ENCODE peak calls at places on chromosome 22, in six cellular contexts. O is RWPE1, X is kidney, Z is ovary, L is HFFc6, H is lower leg skin. I is an unnamed sample.

GRCh38 chr22:19090586-19091127 is 31.6 kb downstream of the DGCR2 start:
- DNase-seq in L (no peak), X (no peak), H (no peak), Z (no peak), O (no peak), I (no peak)

GRCh38 chr22:39725351-39726035 is 154.9 kb downstream of the CACNA1I start:
- DNase-seq in L (no peak), H (peak; percentile 58), Z (no peak), X (no peak), O (no peak), I (no peak)

GRCh38 chr22:33116846-33117547 is 58.8 kb upstream of the SYN3 start:
- DNase-seq in X (no peak), H (no peak), L (no peak), O (peak; percentile 60), Z (no peak), I (no peak)

GRCh38 chr22:20040801-20041200 is 19.9 kb downstream of the TANGO2 start:
- DNase-seq in O (no peak), H (no peak), X (no peak), L (no peak), Z (no peak), I (no peak)

GRCh38 chr22:31923166-31923565 is 21.2 kb upstream of the YWHAH start:
- DNase-seq in Z (no peak), O (no peak), L (no peak), H (no peak), X (no peak), I (no peak)

GRCh38 chr22:27786253-27786898 is 15.2 kb downstream of the MN1 start:
- DNase-seq in H (no peak), O (no peak), X (no peak), L (no peak), Z (no peak), I (no peak)

GRCh38 chr22:41833369-41834004 is 582 bp downstream of the SREBF2 start:
- DNase-seq in Z (peak; percentile 55), X (peak; percentile 86), O (no peak), H (peak; percentile 91), L (no peak), I (peak; percentile 92)

GRCh38 chr22:38835888-38836301 is 7.9 kb downstream of the NPTXR start:
- DNase-seq in H (no peak), X (no peak), L (peak; percentile 74), Z (no peak), O (no peak), I (no peak)

GRCh38 chr22:39264344-39265116 is 19.7 kb upstream of the PDGFB start:
- DNase-seq in X (no peak), L (no peak), O (no peak), Z (no peak), H (peak; percentile 91), I (no peak)

GRCh38 chr22:44427506-44428470 is 70.2 kb downstream of the RTL6 start:
- DNase-seq in O (no peak), H (peak; percentile 59), X (peak; percentile 10), L (no peak), Z (no peak), I (no peak)

GRCh38 chr22:26479792-26480610 is 3.6 kb downstream of the HPS4 start:
- DNase-seq in Z (no peak), O (no peak), H (no peak), L (no peak), X (no peak), I (no peak)

GRCh38 chr22:23775779-23776375 is 3.2 kb downstream of the MMP11 start:
- DNase-seq in Z (no peak), L (no peak), H (no peak), O (no peak), X (no peak), I (no peak)
- TF ChIP-seq CTCF in Z (no peak), L (peak; percentile 18), H (no peak), O (no peak), X (no peak), I (peak; percentile 35)

DNA sequence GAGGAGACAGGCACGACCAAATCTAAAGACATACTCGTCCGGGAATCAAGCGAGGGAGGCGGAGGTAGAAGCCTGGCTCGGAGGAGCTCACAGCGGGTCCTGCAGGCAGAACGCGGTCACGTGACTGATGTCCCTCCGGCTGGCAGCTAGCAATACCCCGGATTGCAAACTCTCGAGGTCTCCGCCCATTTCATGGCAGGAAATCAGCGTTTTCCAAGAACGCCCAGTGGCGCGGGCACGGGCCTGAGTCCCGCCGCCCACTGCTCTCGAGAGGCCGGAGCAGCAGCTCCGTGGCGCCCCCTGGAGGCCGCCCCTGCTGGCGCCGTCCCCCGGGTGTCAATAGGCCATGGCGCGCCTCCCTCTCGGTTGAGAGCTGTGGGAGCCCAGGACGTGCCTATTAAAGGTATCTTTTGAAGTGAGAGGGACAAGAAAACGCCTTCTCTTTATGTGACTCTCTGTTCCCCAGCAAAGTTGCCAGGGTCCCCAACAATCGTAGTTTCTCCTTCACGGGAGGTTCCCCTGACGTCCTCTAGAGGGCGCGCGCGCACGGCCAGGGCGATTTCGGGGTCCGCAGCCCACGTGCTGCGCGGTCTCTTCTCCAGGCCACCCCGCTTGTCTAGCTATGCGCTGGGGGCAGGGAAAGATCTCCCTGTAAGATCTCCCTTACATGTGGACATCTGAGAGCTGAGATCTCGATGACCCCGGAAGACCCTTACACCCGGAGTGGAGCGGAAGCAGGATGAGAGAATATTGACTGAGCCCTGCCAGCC is 37.3 kb upstream of the RBFOX2 start:
- DNase-seq in H (peak; percentile 97), Z (peak; percentile 92), O (peak; percentile 72), X (peak; percentile 97), L (peak; percentile 95), I (peak; percentile 96)
- TF ChIP-seq CTCF in H (peak; percentile 99), Z (peak; percentile 99), O (peak; percentile 99), X (peak; percentile 72), L (peak; percentile 100), I (peak; percentile 100)

GRCh38 chr22:29524440-29525191 is 28.9 kb downstream of the THOC5 start:
- DNase-seq in Z (peak; percentile 36), O (peak; percentile 12), X (no peak), L (peak; percentile 27), H (no peak), I (peak; percentile 28)
- TF ChIP-seq CTCF in Z (no peak), O (no peak), X (peak; percentile 22), L (peak; percentile 71), H (no peak), I (peak; percentile 73)

GRCh38 chr22:30627480-30627879 is 8.1 kb upstream of the SLC35E4 start:
- DNase-seq in H (no peak), X (no peak), O (no peak), L (no peak), Z (no peak), I (no peak)
- TF ChIP-seq CTCF in H (no peak), X (no peak), O (no peak), L (no peak), Z (no peak), I (no peak)

DNA sequence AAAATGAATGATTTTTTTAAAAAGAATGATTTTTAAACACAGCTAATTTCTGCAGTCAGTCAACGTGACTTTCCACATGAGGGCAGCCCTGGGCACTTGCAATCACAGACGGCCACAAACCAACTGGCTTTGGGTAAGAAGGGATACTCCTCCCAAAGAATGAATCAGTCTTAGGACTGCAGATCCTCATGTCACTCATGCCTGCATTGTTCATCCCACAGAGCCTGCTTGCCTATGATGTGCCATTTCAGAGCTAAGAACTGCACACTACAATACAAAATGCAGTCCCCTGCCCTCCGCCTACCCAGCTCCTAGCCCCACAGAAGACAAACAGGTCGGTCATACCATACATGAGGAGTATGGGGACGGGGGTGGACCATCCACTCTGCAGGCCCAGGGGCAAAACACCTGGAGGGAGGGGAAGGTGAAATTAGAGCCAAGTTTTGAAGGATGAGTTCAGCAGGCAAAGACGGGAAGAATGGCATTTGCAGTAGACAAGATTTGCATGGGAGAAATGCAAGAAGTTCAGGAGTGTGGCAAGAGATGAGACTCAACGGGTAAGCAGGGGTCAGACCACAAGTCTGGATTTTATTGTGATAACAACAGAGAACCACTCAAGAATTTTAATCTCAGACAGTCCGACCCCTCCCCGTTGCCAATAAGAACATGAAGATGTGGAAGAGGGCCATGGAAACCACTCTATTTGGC is 24.7 kb downstream of the PACSIN2 start:
- DNase-seq in Z (no peak), H (no peak), O (peak; percentile 77), L (peak; percentile 92), X (no peak), I (no peak)
- TF ChIP-seq CTCF in Z (no peak), H (no peak), O (peak; percentile 58), L (peak; percentile 74), X (peak; percentile 28), I (peak; percentile 79)

DNA sequence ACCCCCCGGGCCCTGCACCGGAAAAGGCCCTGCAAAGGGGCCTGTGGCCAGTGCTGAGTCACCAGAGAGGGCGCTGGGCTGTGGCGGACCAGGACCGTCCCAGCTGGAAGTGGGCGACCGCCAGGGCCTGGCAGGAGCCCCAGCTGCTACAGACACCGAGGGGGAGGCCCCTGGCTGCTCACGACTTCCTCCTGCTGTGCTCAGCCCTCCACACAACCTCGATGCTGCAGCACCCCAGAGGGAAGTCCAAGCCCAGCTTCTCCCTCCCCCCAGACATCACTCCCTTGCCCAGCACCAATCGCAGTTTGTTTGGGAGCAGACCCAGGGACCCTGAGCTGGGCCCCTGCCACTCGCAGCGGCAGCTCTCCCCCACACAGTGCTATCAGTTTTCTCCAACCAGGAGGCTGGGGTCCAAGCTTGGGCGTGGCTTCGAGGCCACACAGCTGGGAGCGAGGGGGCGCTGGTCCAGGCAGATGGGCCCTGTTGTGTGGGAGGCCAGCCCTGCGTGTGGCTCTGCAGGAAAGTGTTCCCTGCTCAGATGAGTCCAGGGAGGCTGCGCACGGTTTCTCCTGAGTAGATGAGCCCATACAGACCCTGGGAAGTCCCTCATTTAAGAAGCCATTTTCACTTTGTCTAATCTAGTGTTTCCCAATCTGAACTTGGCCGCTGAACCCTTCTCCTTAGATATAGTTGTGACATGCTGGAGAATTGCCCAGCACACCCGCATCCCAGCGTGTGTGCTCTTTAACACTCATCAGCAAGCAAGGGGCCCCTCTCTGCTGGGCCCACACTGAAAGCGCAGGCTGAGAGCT is 5.6 kb upstream of the SH3BP1 start:
- DNase-seq in Z (peak; percentile 94), O (no peak), L (peak; percentile 66), H (peak; percentile 96), X (peak; percentile 97), I (no peak)
- TF ChIP-seq CTCF in Z (peak; percentile 26), O (no peak), L (peak; percentile 23), H (no peak), X (peak; percentile 2), I (peak; percentile 65)

DNA sequence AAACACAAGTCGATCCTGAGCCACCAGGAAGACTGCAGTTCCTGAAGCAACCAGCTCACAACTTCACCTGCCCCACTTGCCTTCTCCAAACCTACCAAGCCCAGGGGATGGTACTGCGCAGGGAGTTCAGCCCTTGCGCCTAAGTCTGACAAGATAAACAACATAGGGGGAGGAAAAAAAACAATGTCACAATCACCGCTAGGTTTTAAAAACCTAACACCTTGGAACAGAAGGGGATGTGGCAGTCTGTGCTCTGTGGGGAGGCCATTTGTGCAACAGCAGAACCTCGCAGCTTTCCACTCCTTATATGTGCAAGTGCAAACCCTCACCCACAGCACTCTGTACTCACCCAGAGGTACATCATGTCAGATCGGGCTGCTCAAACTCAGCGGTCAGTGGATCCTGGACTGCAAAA is 134.2 kb downstream of the RBFOX2 start:
- DNase-seq in L (no peak), H (no peak), X (no peak), Z (no peak), O (no peak), I (no peak)
- TF ChIP-seq CTCF in L (peak; percentile 12), H (no peak), X (no peak), Z (no peak), O (no peak), I (no peak)

GRCh38 chr22:18070556-18071306 is 7.1 kb upstream of the PEX26 start:
- DNase-seq in H (no peak), O (peak; percentile 63), Z (no peak), L (no peak), X (no peak), I (peak; percentile 65)
- TF ChIP-seq CTCF in H (no peak), O (peak; percentile 73), Z (no peak), L (peak; percentile 72), X (no peak), I (peak; percentile 65)

I was measured in chondrocyte.